ENCODE peak calls at places on chromosome X, in nine cellular contexts. U is activated T-cell treated with anti-CD3 and anti-CD28 coated beads, Interleukin-2, amount 50 U/mL, for 72 hours; M is heart left ventricle; E is omental fat pad; O is endothelial cell of umbilical vein; V is D341Med; J is stimulated activated CD8-positive, alpha-beta memory T cell treated with anti-CD3 and anti-CD28 coated beads, Interleukin-4, amount 100 ng/mL, for 24 hours; C is hippocampal formation; N is GM12865. K is an unnamed sample.

GRCh38 chrX:110985470-110985869 is 110.5 kb upstream of the PAK3 start:
- DNase-seq in J (no peak), C (no peak), N (no peak), M (no peak), E (no peak), O (no peak), V (no peak), U (no peak), K (no peak)

GRCh38 chrX:10190367-10190766 is 33.6 kb downstream of the CLCN4 start:
- DNase-seq in J (no peak), E (no peak), U (peak), V (peak), C (peak), N (peak), O (peak), M (no peak), K (no peak)

GRCh38 chrX:49171752-49172279 is at the start of gene PLP2:
- DNase-seq in E (no peak), M (peak), V (peak), U (peak), N (peak), J (peak), O (peak), C (no peak), K (peak)

GRCh38 chrX:96569034-96569433 is 115.6 kb upstream of the DIAPH2 start:
- DNase-seq in O (no peak), V (no peak), C (no peak), U (no peak), M (no peak), E (no peak), N (no peak), J (no peak), K (no peak)

GRCh38 chrX:54029543-54030143 is 14.6 kb downstream of the PHF8 start:
- DNase-seq in N (no peak), C (no peak), J (no peak), V (no peak), E (no peak), M (no peak), O (no peak), U (no peak), K (no peak)

GRCh38 chrX:8864151-8864550 is 63.0 kb upstream of the FAM9A start:
- DNase-seq in M (no peak), N (no peak), E (no peak), U (no peak), O (no peak), J (no peak), V (no peak), C (no peak), K (no peak)

GRCh38 chrX:150018931-150019331 is 80.6 kb upstream of the EOLA2 start:
- DNase-seq in M (no peak), V (no peak), O (no peak), C (no peak), U (no peak), J (no peak), E (no peak), N (no peak), K (no peak)

GRCh38 chrX:34809096-34809495 is 133.5 kb upstream of the FAM47B start:
- DNase-seq in U (no peak), V (no peak), E (no peak), M (no peak), N (no peak), O (no peak), J (no peak), C (no peak), K (no peak)

GRCh38 chrX:2764766-2765666 is 13.2 kb downstream of the XG start:
- DNase-seq in J (no peak), E (no peak), N (no peak), U (no peak), C (no peak), M (no peak), O (no peak), V (no peak), K (no peak)

GRCh38 chrX:136847874-136848273 is 32.7 kb downstream of the RBMX start:
- DNase-seq in O (no peak), V (no peak), J (no peak), U (no peak), M (no peak), C (no peak), N (no peak), E (no peak), K (no peak)

GRCh38 chrX:2767631-2768455 is 16.0 kb downstream of the XG start:
- DNase-seq in C (no peak), E (no peak), N (no peak), J (no peak), M (peak), V (peak), U (no peak), O (no peak), K (peak)

GRCh38 chrX:127708155-127708554 is 344.0 kb downstream of the ACTRT1 start:
- DNase-seq in V (no peak), E (no peak), J (no peak), U (no peak), M (no peak), O (no peak), N (no peak), C (no peak), K (no peak)

GRCh38 chrX:23557070-23557469 is 110.2 kb upstream of the PRDX4 start:
- DNase-seq in O (no peak), N (peak), E (no peak), J (no peak), M (no peak), V (no peak), U (no peak), C (no peak), K (no peak)

GRCh38 chrX:84187501-84188319 is at the start of gene RPS6KA6:
- DNase-seq in J (no peak), U (no peak), V (peak), E (no peak), N (no peak), O (peak), C (no peak), M (peak), K (peak)

GRCh38 chrX:154458954-154459829 is 1.1 kb downstream of the PLXNA3 start:
- DNase-seq in M (peak), U (no peak), C (no peak), E (no peak), N (no peak), O (no peak), V (peak), J (no peak), K (peak)

GRCh38 chrX:30570505-30570904 is 7.1 kb downstream of the TASL start:
- DNase-seq in O (peak), C (no peak), V (peak), E (no peak), J (no peak), M (no peak), U (no peak), N (peak), K (no peak)

K was measured in Right ventricle myocardium superior.